ENCODE peak calls at places on chromosomes 5 and 9, in five cellular contexts. One of them, this sample, is unnamed.

GRCh38 chr9:3525088-3525835 is 539 bp downstream of the RFX3 start:
- DNase-seq in Peyer's patch: no peak
- DNase-seq in coronary artery: no peak
- DNase-seq in IMR-90: no peak
- DNase-seq in foreskin fibroblast: peak
- DNase-seq in this sample: no peak

GRCh38 chr5:1728846-1729245 is 70.8 kb downstream of the MRPL36 start:
- DNase-seq in Peyer's patch: peak
- DNase-seq in coronary artery: peak
- DNase-seq in IMR-90: no peak
- DNase-seq in foreskin fibroblast: no peak
- DNase-seq in this sample: no peak

GRCh38 chr5:78467744-78468357 is 107.4 kb downstream of the SCAMP1 start:
- DNase-seq in foreskin fibroblast: peak
- DNase-seq in coronary artery: no peak
- DNase-seq in Peyer's patch: no peak
- DNase-seq in IMR-90: peak
- DNase-seq in this sample: peak

GRCh38 chr5:61330341-61330878 is 1.6 kb upstream of the ZSWIM6 start:
- DNase-seq in foreskin fibroblast: peak
- DNase-seq in IMR-90: peak
- DNase-seq in Peyer's patch: peak
- DNase-seq in coronary artery: peak
- DNase-seq in this sample: no peak

GRCh38 chr9:136151848-136152542 is 33.3 kb upstream of the TMEM250 start:
- DNase-seq in foreskin fibroblast: no peak
- DNase-seq in coronary artery: no peak
- DNase-seq in IMR-90: no peak
- DNase-seq in Peyer's patch: no peak
- DNase-seq in this sample: no peak

GRCh38 chr5:172749076-172749475 is 21.9 kb downstream of the DUSP1 start:
- DNase-seq in Peyer's patch: no peak
- DNase-seq in coronary artery: no peak
- DNase-seq in IMR-90: no peak
- DNase-seq in foreskin fibroblast: no peak
- DNase-seq in this sample: no peak

GRCh38 chr9:28999806-29000205 is 1426.5 kb upstream of the C9orf72 start:
- DNase-seq in foreskin fibroblast: no peak
- DNase-seq in Peyer's patch: no peak
- DNase-seq in coronary artery: no peak
- DNase-seq in IMR-90: no peak
- DNase-seq in this sample: no peak

GRCh38 chr9:131693651-131694597 is 46.0 kb downstream of the RAPGEF1 start:
- DNase-seq in foreskin fibroblast: no peak
- DNase-seq in Peyer's patch: no peak
- DNase-seq in coronary artery: peak
- DNase-seq in IMR-90: no peak
- DNase-seq in this sample: no peak

GRCh38 chr9:14343236-14343947 is 29.5 kb upstream of the NFIB start:
- DNase-seq in coronary artery: no peak
- DNase-seq in IMR-90: no peak
- DNase-seq in Peyer's patch: no peak
- DNase-seq in foreskin fibroblast: no peak
- DNase-seq in this sample: no peak

GRCh38 chr9:33320568-33321261 is 30.4 kb downstream of the NFX1 start:
- DNase-seq in coronary artery: no peak
- DNase-seq in IMR-90: peak
- DNase-seq in foreskin fibroblast: peak
- DNase-seq in Peyer's patch: no peak
- DNase-seq in this sample: peak

GRCh38 chr9:136725612-136726011 is 13.2 kb downstream of the DIPK1B start:
- DNase-seq in IMR-90: peak
- DNase-seq in coronary artery: no peak
- DNase-seq in Peyer's patch: no peak
- DNase-seq in foreskin fibroblast: no peak
- DNase-seq in this sample: no peak

GRCh38 chr5:171957591-171958251 is 48.7 kb downstream of the FBXW11 start:
- DNase-seq in coronary artery: no peak
- DNase-seq in Peyer's patch: no peak
- DNase-seq in IMR-90: no peak
- DNase-seq in foreskin fibroblast: no peak
- DNase-seq in this sample: no peak

GRCh38 chr5:8457187-8458037 is 588.5 kb downstream of the MTRR start:
- DNase-seq in coronary artery: peak
- DNase-seq in foreskin fibroblast: peak
- DNase-seq in IMR-90: peak
- DNase-seq in Peyer's patch: peak
- DNase-seq in this sample: peak

GRCh38 chr9:10265102-10265708 is 347.6 kb downstream of the PTPRD start:
- DNase-seq in IMR-90: peak
- DNase-seq in foreskin fibroblast: peak
- DNase-seq in Peyer's patch: no peak
- DNase-seq in coronary artery: no peak
- DNase-seq in this sample: no peak

GRCh38 chr9:128218518-128219389 is 15.6 kb downstream of the DNM1 start:
- DNase-seq in foreskin fibroblast: peak
- DNase-seq in IMR-90: peak
- DNase-seq in Peyer's patch: peak
- DNase-seq in coronary artery: peak
- DNase-seq in this sample: no peak

GRCh38 chr5:74641778-74642542 is 1.4 kb upstream of the ENC1 start:
- DNase-seq in foreskin fibroblast: peak
- DNase-seq in Peyer's patch: peak
- DNase-seq in IMR-90: peak
- DNase-seq in coronary artery: no peak
- DNase-seq in this sample: peak

GRCh38 chr5:74638776-74639537 is 1.6 kb downstream of the ENC1 start:
- DNase-seq in coronary artery: no peak
- DNase-seq in Peyer's patch: no peak
- DNase-seq in foreskin fibroblast: peak
- DNase-seq in IMR-90: peak
- DNase-seq in this sample: no peak

GRCh38 chr5:74641014-74641777 is 668 bp upstream of the ENC1 start:
- DNase-seq in IMR-90: peak
- DNase-seq in coronary artery: peak
- DNase-seq in Peyer's patch: peak
- DNase-seq in foreskin fibroblast: peak
- DNase-seq in this sample: peak

GRCh38 chr5:74640450-74641013 is at the start of gene ENC1:
- DNase-seq in foreskin fibroblast: peak
- DNase-seq in IMR-90: peak
- DNase-seq in coronary artery: peak
- DNase-seq in Peyer's patch: peak
- DNase-seq in this sample: peak

GRCh38 chr5:74639538-74640449 is 734 bp downstream of the ENC1 start:
- DNase-seq in IMR-90: peak
- DNase-seq in foreskin fibroblast: peak
- DNase-seq in Peyer's patch: no peak
- DNase-seq in coronary artery: peak
- DNase-seq in this sample: no peak
- TF ChIP-seq CTCF in IMR-90: no peak
- TF ChIP-seq CTCF in foreskin fibroblast: no peak
- TF ChIP-seq CTCF in Peyer's patch: peak
- TF ChIP-seq CTCF in coronary artery: no peak
- TF ChIP-seq CTCF in this sample: no peak

GRCh38 chr9:37383876-37384715 is 38.4 kb upstream of the GRHPR start:
- DNase-seq in foreskin fibroblast: no peak
- DNase-seq in IMR-90: no peak
- DNase-seq in coronary artery: no peak
- DNase-seq in Peyer's patch: no peak
- DNase-seq in this sample: no peak
- H3K4me3 ChIP-seq in foreskin fibroblast: no peak
- H3K4me3 ChIP-seq in IMR-90: no peak
- H3K4me3 ChIP-seq in coronary artery: no peak
- H3K4me3 ChIP-seq in Peyer's patch: no peak
- H3K4me3 ChIP-seq in this sample: no peak

GRCh38 chr5:139341187-139341688 is 416 bp upstream of the PAIP2 start:
- DNase-seq in Peyer's patch: no peak
- DNase-seq in foreskin fibroblast: no peak
- DNase-seq in IMR-90: no peak
- DNase-seq in coronary artery: no peak
- DNase-seq in this sample: no peak

GRCh38 chr5:139340051-139340450 is 1.6 kb upstream of the PAIP2 start:
- DNase-seq in IMR-90: peak
- DNase-seq in Peyer's patch: no peak
- DNase-seq in foreskin fibroblast: no peak
- DNase-seq in coronary artery: no peak
- DNase-seq in this sample: no peak

DNA sequence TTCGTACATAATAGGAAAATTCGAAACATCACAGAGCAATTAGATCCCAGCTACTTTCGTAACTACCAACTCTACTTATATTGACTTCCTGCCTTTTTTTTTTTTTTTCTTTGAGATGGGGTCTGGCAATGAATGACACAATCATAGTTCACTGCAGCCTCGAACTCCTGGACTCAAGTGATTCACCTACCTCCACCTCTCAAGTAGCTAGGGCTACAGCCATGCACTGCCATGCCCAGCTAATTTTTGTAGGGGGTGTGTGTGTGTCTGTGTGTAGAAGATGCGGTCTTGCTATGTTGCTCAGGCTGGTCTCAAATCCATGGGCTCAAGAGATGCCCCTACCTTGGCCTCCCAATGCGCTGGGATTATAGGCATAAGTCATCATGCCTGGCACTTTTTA is 5.8 kb upstream of the PAIP2 start:
- DNase-seq in coronary artery: no peak
- DNase-seq in foreskin fibroblast: peak
- DNase-seq in Peyer's patch: no peak
- DNase-seq in IMR-90: no peak
- DNase-seq in this sample: no peak
- TF ChIP-seq CTCF in coronary artery: no peak
- TF ChIP-seq CTCF in foreskin fibroblast: no peak
- TF ChIP-seq CTCF in Peyer's patch: no peak
- TF ChIP-seq CTCF in IMR-90: no peak
- TF ChIP-seq CTCF in this sample: no peak

DNA sequence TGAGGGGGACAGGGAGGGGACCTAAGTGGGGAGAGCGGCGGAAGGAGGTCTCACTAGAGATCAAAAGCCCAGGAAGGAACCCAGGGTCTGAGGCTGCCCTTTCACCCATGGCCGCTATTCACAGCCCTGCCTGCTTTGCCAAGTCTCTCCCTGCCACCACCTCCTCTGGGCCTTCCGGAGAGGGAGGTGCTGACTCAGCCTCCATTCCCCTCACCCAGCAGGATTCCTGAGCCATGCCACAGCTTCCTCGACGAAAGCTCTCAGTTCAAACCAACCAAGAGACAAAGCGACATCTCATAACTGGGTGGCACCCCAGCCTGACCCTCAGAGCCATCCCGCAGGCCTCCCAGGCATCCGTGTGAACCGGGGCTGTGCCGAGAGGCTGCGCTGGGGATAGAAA is 36.7 kb downstream of the PAX5 start:
- DNase-seq in foreskin fibroblast: no peak
- DNase-seq in Peyer's patch: no peak
- DNase-seq in coronary artery: no peak
- DNase-seq in IMR-90: peak
- DNase-seq in this sample: no peak
- H3K4me3 ChIP-seq in foreskin fibroblast: no peak
- H3K4me3 ChIP-seq in Peyer's patch: no peak
- H3K4me3 ChIP-seq in coronary artery: no peak
- H3K4me3 ChIP-seq in IMR-90: no peak
- H3K4me3 ChIP-seq in this sample: no peak

GRCh38 chr5:75664933-75665332 is 52.3 kb downstream of the POC5 start:
- DNase-seq in IMR-90: no peak
- DNase-seq in coronary artery: no peak
- DNase-seq in Peyer's patch: no peak
- DNase-seq in foreskin fibroblast: no peak
- DNase-seq in this sample: no peak

GRCh38 chr5:75668988-75669760 is 48.1 kb downstream of the POC5 start:
- DNase-seq in IMR-90: peak
- DNase-seq in coronary artery: no peak
- DNase-seq in Peyer's patch: peak
- DNase-seq in foreskin fibroblast: no peak
- DNase-seq in this sample: no peak

GRCh38 chr5:75666801-75667200 is 50.4 kb downstream of the POC5 start:
- DNase-seq in coronary artery: no peak
- DNase-seq in Peyer's patch: no peak
- DNase-seq in IMR-90: no peak
- DNase-seq in foreskin fibroblast: no peak
- DNase-seq in this sample: no peak

GRCh38 chr5:75668348-75668895 is 48.8 kb downstream of the POC5 start:
- DNase-seq in Peyer's patch: no peak
- DNase-seq in foreskin fibroblast: no peak
- DNase-seq in coronary artery: no peak
- DNase-seq in IMR-90: no peak
- DNase-seq in this sample: no peak

DNA sequence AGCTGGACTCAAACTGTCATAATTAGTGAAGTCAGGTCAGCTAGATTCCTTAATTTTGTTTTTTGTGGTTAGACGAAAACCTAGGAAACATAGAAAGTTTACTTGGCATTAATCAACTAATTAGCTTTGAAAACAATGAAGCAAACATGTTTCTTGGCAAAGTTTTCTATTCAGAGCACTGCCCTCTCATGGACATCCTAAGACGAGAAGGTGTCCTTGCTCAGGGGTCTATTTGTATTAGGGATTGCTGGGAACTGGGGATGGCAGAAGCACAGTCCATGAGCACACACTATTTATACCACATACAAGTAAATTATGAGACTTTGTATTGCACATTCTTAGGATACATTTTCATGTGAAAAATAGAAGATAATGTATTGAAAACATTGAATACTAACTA is 49.7 kb downstream of the POC5 start:
- DNase-seq in coronary artery: no peak
- DNase-seq in IMR-90: no peak
- DNase-seq in foreskin fibroblast: no peak
- DNase-seq in Peyer's patch: no peak
- DNase-seq in this sample: no peak
- TF ChIP-seq CTCF in coronary artery: no peak
- TF ChIP-seq CTCF in IMR-90: no peak
- TF ChIP-seq CTCF in foreskin fibroblast: no peak
- TF ChIP-seq CTCF in Peyer's patch: no peak
- TF ChIP-seq CTCF in this sample: peak

GRCh38 chr5:154479944-154480750 is 2.1 kb upstream of the HAND1 start:
- DNase-seq in Peyer's patch: no peak
- DNase-seq in foreskin fibroblast: no peak
- DNase-seq in coronary artery: no peak
- DNase-seq in IMR-90: no peak
- DNase-seq in this sample: no peak
- H3K4me3 ChIP-seq in Peyer's patch: no peak
- H3K4me3 ChIP-seq in foreskin fibroblast: no peak
- H3K4me3 ChIP-seq in coronary artery: no peak
- H3K4me3 ChIP-seq in IMR-90: no peak
- H3K4me3 ChIP-seq in this sample: no peak

GRCh38 chr5:93090698-93091097 is 490.3 kb downstream of the NR2F1-AS1 start:
- DNase-seq in coronary artery: no peak
- DNase-seq in Peyer's patch: no peak
- DNase-seq in foreskin fibroblast: no peak
- DNase-seq in IMR-90: no peak
- DNase-seq in this sample: no peak

GRCh38 chr5:93096561-93096960 is 484.5 kb downstream of the NR2F1-AS1 start:
- DNase-seq in Peyer's patch: no peak
- DNase-seq in coronary artery: no peak
- DNase-seq in foreskin fibroblast: no peak
- DNase-seq in IMR-90: no peak
- DNase-seq in this sample: no peak

GRCh38 chr5:93088566-93088965 is 492.5 kb downstream of the NR2F1-AS1 start:
- DNase-seq in IMR-90: no peak
- DNase-seq in coronary artery: no peak
- DNase-seq in Peyer's patch: no peak
- DNase-seq in foreskin fibroblast: no peak
- DNase-seq in this sample: no peak

GRCh38 chr5:93088997-93089396 is 492.0 kb downstream of the NR2F1-AS1 start:
- DNase-seq in foreskin fibroblast: no peak
- DNase-seq in IMR-90: no peak
- DNase-seq in coronary artery: no peak
- DNase-seq in Peyer's patch: no peak
- DNase-seq in this sample: no peak

GRCh38 chr5:93092349-93093105 is 488.5 kb downstream of the NR2F1-AS1 start:
- DNase-seq in IMR-90: peak
- DNase-seq in coronary artery: no peak
- DNase-seq in foreskin fibroblast: peak
- DNase-seq in Peyer's patch: no peak
- DNase-seq in this sample: peak
- TF ChIP-seq CTCF in IMR-90: peak
- TF ChIP-seq CTCF in coronary artery: no peak
- TF ChIP-seq CTCF in foreskin fibroblast: peak
- TF ChIP-seq CTCF in Peyer's patch: no peak
- TF ChIP-seq CTCF in this sample: no peak

This sample was measured in HFF-Myc.